ENCODE peak calls at places on chromosomes 11 and 22, in five cellular contexts. W is activated CD8-positive, alpha-beta T cell treated with anti-CD3 and anti-CD28 coated beads for 36 hours; E is OCI-M1; O is AG08396; L is putamen. F is an unnamed sample.

GRCh38 chr11:7606496-7606895 is 66.8 kb downstream of the CYB5R2 start:
- DNase-seq in W (no peak), E (no peak), O (no peak), L (no peak), F (no peak)

GRCh38 chr22:49925525-49926128 is 7.2 kb downstream of the CRELD2 start:
- DNase-seq in W (peak), E (no peak), O (no peak), L (no peak), F (no peak)

GRCh38 chr11:46333129-46333947 is 13.9 kb upstream of the DGKZ start:
- DNase-seq in W (peak), E (no peak), O (peak), L (no peak), F (no peak)

GRCh38 chr11:8684600-8685290 is 2.2 kb downstream of the RPL27A start:
- DNase-seq in W (no peak), E (no peak), O (no peak), L (no peak), F (no peak)

GRCh38 chr11:114827043-114827442 is 148.7 kb downstream of the NXPE2 start:
- DNase-seq in W (no peak), E (no peak), O (no peak), L (no peak), F (no peak)

GRCh38 chr11:121082670-121083069 is 18.4 kb upstream of the TECTA start:
- DNase-seq in W (no peak), E (peak), O (no peak), L (no peak), F (no peak)

GRCh38 chr11:118163494-118163893 is 10.9 kb upstream of the SCN4B start:
- DNase-seq in W (no peak), E (no peak), O (no peak), L (no peak), F (no peak)

GRCh38 chr11:34143048-34143447 is 37.6 kb downstream of the NAT10 start:
- DNase-seq in W (no peak), E (no peak), O (no peak), L (no peak), F (no peak)

GRCh38 chr11:104968856-104969776 is 742 bp upstream of the CASP4 start:
- DNase-seq in W (no peak), E (no peak), O (peak), L (no peak), F (peak)

GRCh38 chr11:2750101-2750509 is 50.3 kb upstream of the KCNQ1OT1 start:
- DNase-seq in W (no peak), E (no peak), O (no peak), L (no peak), F (peak)

GRCh38 chr11:14905104-14906033 is 13.3 kb upstream of the CYP2R1 start:
- DNase-seq in W (peak), E (peak), O (peak), L (no peak), F (peak)

GRCh38 chr11:115716577-115717214 is 212.5 kb upstream of the CADM1 start:
- DNase-seq in W (no peak), E (no peak), O (no peak), L (no peak), F (no peak)

GRCh38 chr11:74702383-74703007 is 28.7 kb downstream of the CHRDL2 start:
- DNase-seq in W (peak), E (peak), O (peak), L (peak), F (peak)

GRCh38 chr22:44357296-44357961 is 44.7 kb upstream of the SHISAL1 start:
- DNase-seq in W (no peak), E (no peak), O (no peak), L (no peak), F (peak)

GRCh38 chr11:131129474-131129873 is 213.2 kb upstream of the SNX19 start:
- DNase-seq in W (no peak), E (no peak), O (no peak), L (no peak), F (no peak)

GRCh38 chr11:45045692-45046471 is 95.2 kb upstream of the TP53I11 start:
- DNase-seq in W (peak), E (no peak), O (peak), L (no peak), F (peak)

GRCh38 chr22:24201681-24202590 is 20.6 kb downstream of the SUSD2 start:
- DNase-seq in W (no peak), E (no peak), O (no peak), L (no peak), F (no peak)

GRCh38 chr11:554824-555499 is 5.6 kb downstream of the LMNTD2 start:
- DNase-seq in W (peak), E (peak), O (peak), L (no peak), F (peak)

GRCh38 chr11:116640641-116641402 is 132.0 kb downstream of the BUD13 start:
- DNase-seq in W (no peak), E (no peak), O (no peak), L (no peak), F (no peak)

GRCh38 chr11:94111660-94112059 is 17.0 kb upstream of the PANX1 start:
- DNase-seq in W (no peak), E (no peak), O (no peak), L (no peak), F (no peak)

GRCh38 chr22:32079110-32080089 is 36.3 kb downstream of the SLC5A1 start:
- DNase-seq in W (no peak), E (no peak), O (peak), L (no peak), F (no peak)

GRCh38 chr11:10785146-10785474 is 23.6 kb downstream of the EIF4G2 start:
- DNase-seq in W (no peak), E (no peak), O (no peak), L (no peak), F (no peak)

GRCh38 chr11:102462610-102463009 is 10.0 kb upstream of the TMEM123 start:
- DNase-seq in W (no peak), E (no peak), O (no peak), L (no peak), F (no peak)

GRCh38 chr11:27233654-27234042 is 129.4 kb downstream of the CCDC34 start:
- DNase-seq in W (no peak), E (no peak), O (no peak), L (no peak), F (no peak)

GRCh38 chr22:36552300-36552699 is 23.3 kb upstream of the EIF3D start:
- DNase-seq in W (no peak), E (peak), O (no peak), L (no peak), F (no peak)

GRCh38 chr11:9150944-9151343 is 59.5 kb upstream of the SCUBE2 start:
- DNase-seq in W (no peak), E (no peak), O (no peak), L (no peak), F (no peak)

GRCh38 chr22:45262931-45263789 is 21.6 kb upstream of the UPK3A start:
- DNase-seq in W (no peak), E (peak), O (no peak), L (no peak), F (peak)

GRCh38 chr11:35618497-35619029 is 303 bp downstream of the FJX1 start:
- DNase-seq in W (no peak), E (no peak), O (peak), L (no peak), F (no peak)

GRCh38 chr11:113675003-113675471 is 31.1 kb downstream of the TMPRSS5 start:
- DNase-seq in W (peak), E (peak), O (peak), L (no peak), F (no peak)

GRCh38 chr11:40732107-40732506 is 727.3 kb downstream of the LRRC4C start:
- DNase-seq in W (no peak), E (no peak), O (no peak), L (no peak), F (no peak)